ENCODE peak calls at places on chromosome 11, in ten cellular contexts. D is epithelial cell of esophagus; U is IMR-90; V is Peyer's patch; F is psoas muscle; G is breast epithelium; E is CD8-positive, alpha-beta T cell; R is AG04449; T is lower leg skin; Z is GM23338. O is an unnamed sample.

GRCh38 chr11:14974723-14975587 is 2.8 kb upstream of the CALCA start:
- DNase-seq in Z (peak), V (peak), R (no peak), D (peak), E (peak), F (peak), G (no peak), U (peak), T (peak), O (peak)

GRCh38 chr11:10526974-10527918 is 13.7 kb downstream of the RNF141 start:
- DNase-seq in F (no peak), Z (no peak), D (peak), T (no peak), G (no peak), V (no peak), E (no peak), R (no peak), U (peak), O (peak)

GRCh38 chr11:45089845-45090499 is 56.5 kb upstream of the PRDM11 start:
- DNase-seq in V (no peak), U (peak), R (no peak), D (peak), T (peak), G (no peak), Z (peak), E (no peak), F (no peak), O (peak)

GRCh38 chr11:86916330-86916729 is 38.9 kb downstream of the FZD4 start:
- DNase-seq in E (no peak), U (peak), T (no peak), Z (no peak), V (no peak), G (no peak), F (no peak), R (no peak), D (peak), O (peak)

GRCh38 chr11:126833020-126833419 is 167.6 kb downstream of the KIRREL3 start:
- DNase-seq in Z (no peak), G (no peak), T (no peak), V (no peak), F (no peak), D (no peak), E (no peak), U (no peak), R (no peak), O (no peak)

GRCh38 chr11:92153542-92153941 is 71.1 kb upstream of the FAT3 start:
- DNase-seq in V (no peak), Z (no peak), E (no peak), T (no peak), U (no peak), D (no peak), F (no peak), G (no peak), R (no peak), O (no peak)

GRCh38 chr11:27699242-27699925 is 871 bp downstream of the BDNF start:
- DNase-seq in T (peak), E (no peak), G (no peak), U (peak), Z (peak), F (no peak), R (no peak), V (no peak), D (peak), O (peak)

GRCh38 chr11:110712643-110713468 is 619 bp upstream of the ARHGAP20 start:
- DNase-seq in G (peak), D (peak), R (no peak), Z (peak), V (no peak), U (peak), T (no peak), E (no peak), F (peak), O (peak)

GRCh38 chr11:107043242-107043991 is 25.1 kb upstream of the GUCY1A2 start:
- DNase-seq in G (no peak), T (no peak), F (no peak), D (peak), E (no peak), R (peak), Z (no peak), V (no peak), U (peak), O (peak)

GRCh38 chr11:96207459-96208449 is 135.2 kb downstream of the MAML2 start:
- DNase-seq in F (no peak), T (no peak), D (peak), V (no peak), R (no peak), U (peak), Z (no peak), E (no peak), G (no peak), O (no peak)

GRCh38 chr11:39675171-39675570 is 1784.3 kb downstream of the LRRC4C start:
- DNase-seq in R (no peak), V (no peak), E (no peak), G (no peak), T (no peak), F (no peak), D (no peak), U (no peak), Z (no peak), O (no peak)

GRCh38 chr11:58567889-58568512 is 7.7 kb downstream of the LPXN start:
- DNase-seq in R (no peak), F (peak), Z (peak), D (peak), U (peak), G (no peak), V (peak), T (peak), E (peak), O (peak)

GRCh38 chr11:65438257-65439151 is 15.9 kb downstream of the NEAT1 start:
- DNase-seq in V (no peak), R (no peak), F (no peak), D (no peak), Z (no peak), G (peak), U (peak), T (no peak), E (no peak), O (peak)

GRCh38 chr11:96162816-96163499 is 180.0 kb downstream of the MAML2 start:
- DNase-seq in D (peak), E (no peak), Z (no peak), R (no peak), U (peak), T (no peak), V (no peak), F (no peak), G (no peak), O (peak)

GRCh38 chr11:22752908-22753310 is 76.7 kb downstream of the SVIP start:
- DNase-seq in Z (no peak), V (no peak), E (no peak), G (no peak), F (no peak), T (no peak), U (no peak), R (no peak), D (no peak), O (no peak)

GRCh38 chr11:88174627-88175003 is 628 bp downstream of the RAB38 start:
- DNase-seq in R (peak), T (peak), V (peak), U (peak), G (peak), Z (peak), D (peak), F (peak), E (no peak), O (peak)

GRCh38 chr11:72119188-72119587 is 6.7 kb upstream of the ANAPC15 start:
- DNase-seq in D (no peak), U (no peak), G (no peak), E (no peak), F (no peak), T (no peak), V (no peak), Z (no peak), R (no peak), O (no peak)

GRCh38 chr11:19673924-19674390 is 38.7 kb upstream of the NAV2 start:
- DNase-seq in G (peak), U (no peak), D (no peak), F (peak), T (peak), R (no peak), E (no peak), Z (peak), V (peak), O (peak)

GRCh38 chr11:130166457-130166784 is 6.8 kb downstream of the ST14 start:
- DNase-seq in V (peak), Z (no peak), D (peak), T (no peak), E (no peak), U (peak), F (no peak), R (peak), G (no peak), O (peak)

GRCh38 chr11:8271106-8271886 is 7.6 kb upstream of the LMO1 start:
- DNase-seq in V (no peak), F (no peak), R (no peak), U (no peak), T (peak), G (no peak), E (no peak), D (no peak), Z (no peak), O (no peak)

GRCh38 chr11:92399702-92400101 is 175.1 kb downstream of the FAT3 start:
- DNase-seq in Z (peak), V (no peak), T (no peak), D (peak), G (no peak), E (no peak), R (no peak), F (no peak), U (no peak), O (no peak)

GRCh38 chr11:15913261-15913660 is 443.1 kb downstream of the SOX6 start:
- DNase-seq in U (no peak), V (no peak), G (no peak), R (no peak), Z (no peak), F (no peak), E (no peak), D (no peak), T (no peak), O (no peak)

GRCh38 chr11:95289378-95289777 is 58.4 kb upstream of the SESN3 start:
- DNase-seq in D (peak), F (no peak), Z (no peak), V (no peak), U (no peak), T (no peak), E (no peak), R (no peak), G (no peak), O (peak)

GRCh38 chr11:31806944-31807790 is 4.0 kb downstream of the PAX6 start:
- DNase-seq in V (no peak), R (no peak), F (no peak), E (peak), D (no peak), G (no peak), Z (peak), T (no peak), U (no peak), O (no peak)

GRCh38 chr11:61507012-61507768 is 1.4 kb upstream of the LRRC10B start:
- DNase-seq in R (no peak), G (no peak), D (no peak), F (no peak), U (no peak), E (no peak), T (no peak), V (no peak), Z (no peak), O (no peak)

GRCh38 chr11:76524461-76524860 is 79.6 kb downstream of the EMSY start:
- DNase-seq in E (no peak), G (no peak), R (no peak), Z (no peak), F (no peak), T (no peak), V (no peak), U (peak), D (peak), O (no peak)

GRCh38 chr11:56950510-56950909 is 38.2 kb upstream of the OR5AK2 start:
- DNase-seq in V (no peak), E (no peak), G (no peak), F (no peak), T (no peak), Z (peak), U (no peak), D (peak), R (no peak), O (no peak)
- TF ChIP-seq CTCF in V (no peak), E (no peak), G (no peak), F (no peak), T (no peak), Z (peak), U (no peak), D (peak), R (no peak), O (peak)

DNA sequence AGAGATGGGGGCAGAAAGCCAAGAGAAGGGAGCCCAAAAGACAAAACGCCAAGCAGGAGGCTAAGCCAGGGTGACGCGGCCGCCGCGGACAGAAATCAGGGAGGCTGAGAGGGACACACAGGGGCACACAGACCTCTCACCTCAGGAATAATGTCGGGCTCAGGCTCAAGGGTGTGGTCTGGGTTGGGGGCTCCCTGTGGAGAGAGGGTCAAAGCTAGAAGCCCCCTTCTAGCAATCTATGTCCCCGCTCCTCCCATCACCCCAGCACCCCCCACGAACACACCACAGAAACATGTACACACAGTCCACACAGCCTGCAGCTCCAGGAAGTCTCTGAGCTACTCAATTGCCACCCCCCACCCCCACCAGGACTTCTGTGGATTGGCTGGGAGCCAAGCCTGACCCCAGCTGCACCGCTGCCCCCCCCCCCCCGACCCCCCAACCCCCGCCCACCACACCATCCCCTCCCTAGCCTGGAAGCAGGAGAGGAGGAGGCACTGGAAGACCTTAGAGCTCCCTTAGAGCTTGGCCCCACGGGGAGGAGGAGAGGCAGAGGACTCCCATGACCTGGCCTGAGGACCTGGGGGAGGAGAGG is 6.9 kb downstream of the BCL9L start:
- DNase-seq in G (no peak), R (no peak), U (peak), V (peak), T (no peak), Z (no peak), E (peak), D (no peak), F (no peak), O (peak)
- H3K4me3 ChIP-seq in G (peak), R (peak), U (peak), V (peak), T (no peak), Z (peak), E (peak), D (peak), F (peak), O (peak)

GRCh38 chr11:33264926-33265325 is 7.7 kb downstream of the HIPK3 start:
- DNase-seq in G (no peak), V (no peak), E (no peak), U (no peak), F (no peak), T (no peak), R (no peak), Z (no peak), D (no peak), O (no peak)

GRCh38 chr11:33269822-33270221 is 12.6 kb downstream of the HIPK3 start:
- DNase-seq in G (no peak), R (no peak), Z (no peak), T (no peak), E (no peak), D (no peak), U (no peak), F (no peak), V (no peak), O (no peak)

GRCh38 chr11:33266418-33267215 is 9.4 kb downstream of the HIPK3 start:
- DNase-seq in E (no peak), F (peak), G (no peak), D (no peak), R (no peak), Z (peak), T (no peak), U (peak), V (no peak), O (peak)

GRCh38 chr11:33272338-33273107 is 15.3 kb downstream of the HIPK3 start:
- DNase-seq in R (no peak), D (no peak), U (no peak), G (no peak), E (no peak), F (no peak), T (no peak), V (no peak), Z (no peak), O (no peak)

GRCh38 chr11:33268945-33269567 is 11.9 kb downstream of the HIPK3 start:
- DNase-seq in F (no peak), D (no peak), G (no peak), R (no peak), U (peak), T (no peak), V (no peak), E (no peak), Z (no peak), O (peak)
- TF ChIP-seq CTCF in F (no peak), D (no peak), G (no peak), R (no peak), U (no peak), T (no peak), V (no peak), E (no peak), Z (no peak), O (no peak)

DNA sequence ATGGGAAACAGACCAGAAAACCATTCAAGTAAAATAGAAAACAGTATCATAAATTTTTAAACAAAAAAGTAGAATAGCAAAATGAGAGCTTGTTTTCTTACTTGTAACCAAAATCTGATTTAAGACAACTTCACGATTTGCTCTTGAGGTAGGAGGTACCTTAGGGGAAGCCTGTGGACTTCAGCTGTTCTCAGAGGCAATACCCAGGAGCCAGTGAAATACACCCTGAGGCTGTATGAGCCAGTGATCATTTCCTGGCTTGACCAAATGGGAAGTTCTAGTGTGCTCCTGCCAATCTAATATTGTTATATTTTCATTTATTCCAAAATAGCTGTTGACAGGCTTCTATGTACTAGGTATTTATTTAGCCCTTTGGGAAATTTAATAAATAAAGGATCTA is 104.8 kb downstream of the ARHGAP42 start:
- DNase-seq in T (no peak), G (no peak), U (peak), E (no peak), V (no peak), Z (peak), F (no peak), R (no peak), D (peak), O (no peak)
- H3K4me3 ChIP-seq in T (no peak), G (no peak), U (no peak), E (no peak), V (no peak), Z (peak), F (no peak), R (no peak), D (no peak), O (no peak)

DNA sequence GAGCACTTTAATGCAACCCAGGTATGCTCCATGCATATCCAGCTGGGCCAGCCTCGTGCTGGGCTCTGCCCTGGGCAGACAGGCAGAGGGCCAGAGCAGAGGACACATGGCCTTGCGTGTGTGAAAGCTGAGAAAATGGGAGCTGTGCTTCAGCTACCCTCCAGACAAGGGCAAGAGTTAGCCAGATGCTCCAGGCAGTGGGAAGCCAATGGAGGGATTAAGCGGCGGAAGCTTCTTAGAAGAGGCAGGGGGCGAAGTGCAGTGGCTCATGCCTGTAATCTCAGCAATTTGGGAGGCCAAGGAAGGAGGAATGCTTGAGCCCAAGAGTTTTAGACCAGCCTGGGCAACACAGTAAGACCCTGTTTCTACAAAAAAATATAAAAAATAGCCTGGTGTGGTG is 9.8 kb upstream of the ARHGEF17 start:
- DNase-seq in T (no peak), F (no peak), U (no peak), V (no peak), Z (no peak), D (no peak), R (no peak), E (no peak), G (no peak), O (no peak)
- TF ChIP-seq CTCF in T (no peak), F (no peak), U (no peak), V (no peak), Z (no peak), D (no peak), R (no peak), E (no peak), G (no peak), O (no peak)

DNA sequence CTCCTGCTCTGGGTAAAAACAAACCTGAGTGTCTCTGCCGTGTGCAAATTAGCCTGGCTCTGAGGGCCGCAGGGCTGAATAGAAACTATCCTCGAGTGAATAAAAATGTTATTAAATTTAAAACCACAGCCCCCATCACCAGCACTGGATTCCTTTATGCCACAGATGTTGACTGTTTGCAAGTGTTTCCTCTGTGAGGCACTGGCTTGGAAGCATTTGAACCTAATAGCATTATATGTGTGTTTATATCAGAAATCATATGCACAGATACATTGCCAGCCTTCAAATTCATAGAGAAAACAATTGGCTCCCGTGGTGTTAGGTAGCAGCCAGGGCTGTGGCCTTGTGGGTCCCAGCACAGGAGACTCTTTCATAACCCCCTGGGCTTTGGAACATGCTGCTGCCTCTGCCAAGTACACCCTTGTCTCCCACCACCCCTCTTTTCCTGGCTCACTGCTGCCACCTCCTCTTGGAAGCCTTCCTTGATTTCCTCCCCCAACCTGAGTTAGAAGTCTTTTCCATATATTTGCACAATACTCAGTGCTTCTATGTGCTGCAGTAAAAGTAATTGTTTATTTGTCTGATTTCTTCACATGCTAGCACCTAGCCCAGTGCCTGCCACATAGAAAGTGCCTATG is 294.4 kb downstream of the DDX10 start:
- DNase-seq in V (no peak), R (no peak), E (no peak), F (no peak), T (no peak), D (no peak), U (peak), Z (no peak), G (no peak), O (no peak)
- H3K4me3 ChIP-seq in V (no peak), R (peak), E (no peak), F (no peak), T (no peak), D (no peak), U (no peak), Z (no peak), G (no peak), O (no peak)

GRCh38 chr11:49995559-49995958 is 13.2 kb upstream of the OR4C12 start:
- DNase-seq in T (no peak), F (no peak), Z (peak), D (peak), U (peak), V (no peak), G (no peak), E (no peak), R (no peak), O (no peak)
- TF ChIP-seq CTCF in T (no peak), F (peak), Z (peak), D (peak), U (peak), V (peak), G (no peak), E (no peak), R (peak), O (no peak)

DNA sequence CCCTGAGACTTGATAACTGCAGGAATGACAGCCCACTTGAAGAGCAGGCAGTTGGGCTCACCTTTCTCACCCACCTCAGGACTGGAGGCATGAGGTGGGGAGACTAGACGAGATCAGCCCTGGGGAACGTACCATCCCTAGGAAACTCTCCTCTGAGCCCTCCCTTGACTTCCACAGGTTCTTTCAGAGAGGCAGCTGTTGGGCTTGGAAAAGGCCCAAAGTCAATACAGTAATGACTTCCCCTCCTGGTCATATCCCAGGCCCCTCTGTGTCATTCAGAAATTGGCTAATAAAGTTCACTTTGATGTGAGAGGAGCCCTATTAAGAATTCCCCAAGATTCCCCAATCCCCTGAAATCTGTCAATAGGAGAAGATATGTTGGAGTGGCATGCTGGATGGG is 5.8 kb upstream of the NECTIN1 start:
- DNase-seq in R (no peak), D (no peak), E (no peak), T (no peak), F (no peak), V (no peak), Z (no peak), U (no peak), G (no peak), O (no peak)
- H3K4me3 ChIP-seq in R (no peak), D (no peak), E (no peak), T (no peak), F (no peak), V (no peak), Z (no peak), U (no peak), G (no peak), O (no peak)